ENCODE peak calls at places on chromosomes 11 and 22, in nine cellular contexts. One of them, this sample, is unnamed.

GRCh38 chr11:47437746-47438418 is 11.1 kb downstream of the RAPSN start:
- DNase-seq in IMR-90: no peak
- DNase-seq in psoas muscle: peak; percentile 63
- DNase-seq in adrenal gland: peak; percentile 74
- DNase-seq in lower lobe of right lung: no peak
- DNase-seq in keratinocyte: no peak
- DNase-seq in MM.1S: no peak
- DNase-seq in effector memory CD4-positive, alpha-beta T cell: no peak
- DNase-seq in colonic mucosa: no peak
- DNase-seq in this sample: no peak

GRCh38 chr22:48760481-48761238 is 1067.0 kb downstream of the BRD1 start:
- DNase-seq in lower lobe of right lung: peak; percentile 21
- DNase-seq in MM.1S: no peak
- DNase-seq in effector memory CD4-positive, alpha-beta T cell: no peak
- DNase-seq in colonic mucosa: peak; percentile 9
- DNase-seq in IMR-90: no peak
- DNase-seq in psoas muscle: no peak
- DNase-seq in keratinocyte: no peak
- DNase-seq in adrenal gland: peak; percentile 3
- DNase-seq in this sample: no peak

GRCh38 chr11:74384641-74385040 is 13.6 kb downstream of the PGM2L1 start:
- DNase-seq in colonic mucosa: no peak
- DNase-seq in keratinocyte: no peak
- DNase-seq in lower lobe of right lung: no peak
- DNase-seq in adrenal gland: no peak
- DNase-seq in IMR-90: no peak
- DNase-seq in psoas muscle: no peak
- DNase-seq in MM.1S: no peak
- DNase-seq in effector memory CD4-positive, alpha-beta T cell: no peak
- DNase-seq in this sample: no peak

GRCh38 chr11:60326955-60327354 is at the start of gene MS4A6E:
- DNase-seq in colonic mucosa: no peak
- DNase-seq in adrenal gland: no peak
- DNase-seq in psoas muscle: no peak
- DNase-seq in lower lobe of right lung: no peak
- DNase-seq in effector memory CD4-positive, alpha-beta T cell: no peak
- DNase-seq in IMR-90: no peak
- DNase-seq in MM.1S: no peak
- DNase-seq in keratinocyte: no peak
- DNase-seq in this sample: no peak

GRCh38 chr11:67295846-67296245 is 6.7 kb downstream of the ANKRD13D start:
- DNase-seq in effector memory CD4-positive, alpha-beta T cell: no peak
- DNase-seq in keratinocyte: no peak
- DNase-seq in MM.1S: no peak
- DNase-seq in lower lobe of right lung: no peak
- DNase-seq in colonic mucosa: no peak
- DNase-seq in adrenal gland: no peak
- DNase-seq in psoas muscle: no peak
- DNase-seq in IMR-90: no peak
- DNase-seq in this sample: no peak

GRCh38 chr22:44591146-44591790 is 93.2 kb upstream of the RTL6 start:
- DNase-seq in adrenal gland: no peak
- DNase-seq in keratinocyte: no peak
- DNase-seq in lower lobe of right lung: no peak
- DNase-seq in MM.1S: no peak
- DNase-seq in effector memory CD4-positive, alpha-beta T cell: no peak
- DNase-seq in colonic mucosa: no peak
- DNase-seq in psoas muscle: no peak
- DNase-seq in IMR-90: no peak
- DNase-seq in this sample: no peak

GRCh38 chr22:45170001-45170466 is 6.3 kb downstream of the NUP50 start:
- DNase-seq in MM.1S: peak; percentile 39
- DNase-seq in lower lobe of right lung: no peak
- DNase-seq in effector memory CD4-positive, alpha-beta T cell: no peak
- DNase-seq in keratinocyte: no peak
- DNase-seq in adrenal gland: peak; percentile 65
- DNase-seq in colonic mucosa: no peak
- DNase-seq in IMR-90: peak; percentile 44
- DNase-seq in psoas muscle: no peak
- DNase-seq in this sample: peak; percentile 51

GRCh38 chr11:66541892-66542291 is 4.0 kb downstream of the ZDHHC24 start:
- DNase-seq in colonic mucosa: no peak
- DNase-seq in psoas muscle: no peak
- DNase-seq in adrenal gland: no peak
- DNase-seq in MM.1S: no peak
- DNase-seq in lower lobe of right lung: no peak
- DNase-seq in keratinocyte: no peak
- DNase-seq in IMR-90: no peak
- DNase-seq in effector memory CD4-positive, alpha-beta T cell: no peak
- DNase-seq in this sample: no peak

GRCh38 chr11:135006800-135007199 is 594.8 kb upstream of the B3GAT1 start:
- DNase-seq in IMR-90: no peak
- DNase-seq in adrenal gland: no peak
- DNase-seq in keratinocyte: no peak
- DNase-seq in effector memory CD4-positive, alpha-beta T cell: no peak
- DNase-seq in MM.1S: no peak
- DNase-seq in lower lobe of right lung: no peak
- DNase-seq in psoas muscle: no peak
- DNase-seq in colonic mucosa: no peak
- DNase-seq in this sample: no peak

GRCh38 chr22:23801238-23801821 is 14.6 kb downstream of the SMARCB1 start:
- DNase-seq in lower lobe of right lung: peak; percentile 19
- DNase-seq in MM.1S: no peak
- DNase-seq in IMR-90: no peak
- DNase-seq in colonic mucosa: no peak
- DNase-seq in keratinocyte: no peak
- DNase-seq in adrenal gland: no peak
- DNase-seq in psoas muscle: no peak
- DNase-seq in effector memory CD4-positive, alpha-beta T cell: no peak
- DNase-seq in this sample: no peak

GRCh38 chr11:10654211-10655150 is 39.1 kb downstream of the IRAG1 start:
- DNase-seq in lower lobe of right lung: no peak
- DNase-seq in keratinocyte: no peak
- DNase-seq in IMR-90: peak; percentile 67
- DNase-seq in effector memory CD4-positive, alpha-beta T cell: peak; percentile 11
- DNase-seq in MM.1S: peak; percentile 64
- DNase-seq in colonic mucosa: no peak
- DNase-seq in psoas muscle: no peak
- DNase-seq in adrenal gland: peak; percentile 51
- DNase-seq in this sample: no peak

GRCh38 chr22:28506207-28506606 is 173.4 kb downstream of the TTC28 start:
- DNase-seq in effector memory CD4-positive, alpha-beta T cell: no peak
- DNase-seq in MM.1S: no peak
- DNase-seq in adrenal gland: no peak
- DNase-seq in IMR-90: no peak
- DNase-seq in keratinocyte: no peak
- DNase-seq in lower lobe of right lung: no peak
- DNase-seq in psoas muscle: no peak
- DNase-seq in colonic mucosa: no peak
- DNase-seq in this sample: no peak

GRCh38 chr11:117796456-117797428 is at the start of gene DSCAML1:
- DNase-seq in MM.1S: no peak
- DNase-seq in colonic mucosa: no peak
- DNase-seq in keratinocyte: no peak
- DNase-seq in adrenal gland: no peak
- DNase-seq in lower lobe of right lung: no peak
- DNase-seq in effector memory CD4-positive, alpha-beta T cell: no peak
- DNase-seq in IMR-90: no peak
- DNase-seq in psoas muscle: no peak
- DNase-seq in this sample: peak; percentile 34

GRCh38 chr11:62579252-62579651 is 5.6 kb upstream of the EEF1G start:
- DNase-seq in keratinocyte: no peak
- DNase-seq in colonic mucosa: no peak
- DNase-seq in IMR-90: no peak
- DNase-seq in effector memory CD4-positive, alpha-beta T cell: no peak
- DNase-seq in MM.1S: no peak
- DNase-seq in lower lobe of right lung: no peak
- DNase-seq in psoas muscle: no peak
- DNase-seq in adrenal gland: no peak
- DNase-seq in this sample: no peak

GRCh38 chr11:27465629-27466028 is 7.0 kb downstream of the LGR4 start:
- DNase-seq in lower lobe of right lung: no peak
- DNase-seq in MM.1S: no peak
- DNase-seq in effector memory CD4-positive, alpha-beta T cell: no peak
- DNase-seq in keratinocyte: no peak
- DNase-seq in colonic mucosa: no peak
- DNase-seq in psoas muscle: no peak
- DNase-seq in IMR-90: no peak
- DNase-seq in adrenal gland: no peak
- DNase-seq in this sample: no peak

GRCh38 chr11:27466363-27466762 is 6.2 kb downstream of the LGR4 start:
- DNase-seq in effector memory CD4-positive, alpha-beta T cell: no peak
- DNase-seq in keratinocyte: no peak
- DNase-seq in colonic mucosa: no peak
- DNase-seq in IMR-90: no peak
- DNase-seq in lower lobe of right lung: no peak
- DNase-seq in adrenal gland: no peak
- DNase-seq in MM.1S: no peak
- DNase-seq in psoas muscle: no peak
- DNase-seq in this sample: no peak

GRCh38 chr11:27468209-27468608 is 4.4 kb downstream of the LGR4 start:
- DNase-seq in adrenal gland: no peak
- DNase-seq in keratinocyte: peak; percentile 59
- DNase-seq in colonic mucosa: no peak
- DNase-seq in psoas muscle: no peak
- DNase-seq in IMR-90: peak; percentile 53
- DNase-seq in MM.1S: no peak
- DNase-seq in effector memory CD4-positive, alpha-beta T cell: no peak
- DNase-seq in lower lobe of right lung: no peak
- DNase-seq in this sample: no peak

GRCh38 chr11:27468643-27469332 is 3.8 kb downstream of the LGR4 start:
- DNase-seq in adrenal gland: no peak
- DNase-seq in MM.1S: no peak
- DNase-seq in psoas muscle: no peak
- DNase-seq in effector memory CD4-positive, alpha-beta T cell: no peak
- DNase-seq in IMR-90: peak; percentile 29
- DNase-seq in colonic mucosa: peak; percentile 40
- DNase-seq in lower lobe of right lung: no peak
- DNase-seq in keratinocyte: peak; percentile 73
- DNase-seq in this sample: no peak

GRCh38 chr11:27467181-27467913 is 5.2 kb downstream of the LGR4 start:
- DNase-seq in MM.1S: no peak
- DNase-seq in adrenal gland: no peak
- DNase-seq in psoas muscle: no peak
- DNase-seq in lower lobe of right lung: no peak
- DNase-seq in keratinocyte: no peak
- DNase-seq in IMR-90: no peak
- DNase-seq in colonic mucosa: no peak
- DNase-seq in effector memory CD4-positive, alpha-beta T cell: no peak
- DNase-seq in this sample: no peak
- H3K4me1 ChIP-seq in MM.1S: no peaks in the 10 kb centered on the region
- H3K4me1 ChIP-seq in adrenal gland: peaks cover 71% of the 10 kb centered on the region
- H3K4me1 ChIP-seq in psoas muscle: peaks cover 50% of the 10 kb centered on the region
- H3K4me1 ChIP-seq in lower lobe of right lung: peaks cover 24% of the 10 kb centered on the region
- H3K4me1 ChIP-seq in keratinocyte: peaks cover 74% of the 10 kb centered on the region
- H3K4me1 ChIP-seq in IMR-90: peaks cover 10% of the 10 kb centered on the region
- H3K4me1 ChIP-seq in colonic mucosa: no peaks in the 10 kb centered on the region
- H3K4me1 ChIP-seq in effector memory CD4-positive, alpha-beta T cell: peaks cover 2% of the 10 kb centered on the region
- H3K4me1 ChIP-seq in this sample: peaks cover 6% of the 10 kb centered on the region

DNA sequence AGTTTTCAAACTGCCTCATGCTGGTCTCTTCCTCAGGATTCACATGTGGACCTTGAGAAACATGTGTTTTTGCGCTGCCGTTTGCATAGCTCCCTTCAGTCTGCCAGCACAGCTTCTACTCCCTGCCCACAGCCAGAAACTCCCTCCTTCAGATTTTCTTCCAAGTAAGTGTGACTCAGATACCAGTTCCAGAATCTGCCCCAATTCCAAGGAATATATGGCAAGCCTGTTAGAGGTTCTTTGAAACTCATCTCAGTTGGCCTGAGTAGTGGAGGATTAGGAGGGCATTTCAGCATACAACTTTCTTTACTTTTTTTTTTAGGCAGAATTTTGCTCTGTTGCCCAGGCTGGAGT is 67.1 kb downstream of the SNX19 start:
- DNase-seq in colonic mucosa: no peak
- DNase-seq in adrenal gland: no peak
- DNase-seq in lower lobe of right lung: no peak
- DNase-seq in keratinocyte: no peak
- DNase-seq in IMR-90: peak; percentile 73
- DNase-seq in MM.1S: no peak
- DNase-seq in psoas muscle: no peak
- DNase-seq in effector memory CD4-positive, alpha-beta T cell: no peak
- DNase-seq in this sample: no peak
- H3K4me1 ChIP-seq in colonic mucosa: no peaks in the 10 kb centered on the region
- H3K4me1 ChIP-seq in adrenal gland: no peaks in the 10 kb centered on the region
- H3K4me1 ChIP-seq in lower lobe of right lung: no peaks in the 10 kb centered on the region
- H3K4me1 ChIP-seq in keratinocyte: peaks cover 36% of the 10 kb centered on the region
- H3K4me1 ChIP-seq in IMR-90: peaks cover 17% of the 10 kb centered on the region
- H3K4me1 ChIP-seq in MM.1S: peaks cover 45% of the 10 kb centered on the region
- H3K4me1 ChIP-seq in psoas muscle: no peaks in the 10 kb centered on the region
- H3K4me1 ChIP-seq in effector memory CD4-positive, alpha-beta T cell: no peaks in the 10 kb centered on the region
- H3K4me1 ChIP-seq in this sample: no peaks in the 10 kb centered on the region

DNA sequence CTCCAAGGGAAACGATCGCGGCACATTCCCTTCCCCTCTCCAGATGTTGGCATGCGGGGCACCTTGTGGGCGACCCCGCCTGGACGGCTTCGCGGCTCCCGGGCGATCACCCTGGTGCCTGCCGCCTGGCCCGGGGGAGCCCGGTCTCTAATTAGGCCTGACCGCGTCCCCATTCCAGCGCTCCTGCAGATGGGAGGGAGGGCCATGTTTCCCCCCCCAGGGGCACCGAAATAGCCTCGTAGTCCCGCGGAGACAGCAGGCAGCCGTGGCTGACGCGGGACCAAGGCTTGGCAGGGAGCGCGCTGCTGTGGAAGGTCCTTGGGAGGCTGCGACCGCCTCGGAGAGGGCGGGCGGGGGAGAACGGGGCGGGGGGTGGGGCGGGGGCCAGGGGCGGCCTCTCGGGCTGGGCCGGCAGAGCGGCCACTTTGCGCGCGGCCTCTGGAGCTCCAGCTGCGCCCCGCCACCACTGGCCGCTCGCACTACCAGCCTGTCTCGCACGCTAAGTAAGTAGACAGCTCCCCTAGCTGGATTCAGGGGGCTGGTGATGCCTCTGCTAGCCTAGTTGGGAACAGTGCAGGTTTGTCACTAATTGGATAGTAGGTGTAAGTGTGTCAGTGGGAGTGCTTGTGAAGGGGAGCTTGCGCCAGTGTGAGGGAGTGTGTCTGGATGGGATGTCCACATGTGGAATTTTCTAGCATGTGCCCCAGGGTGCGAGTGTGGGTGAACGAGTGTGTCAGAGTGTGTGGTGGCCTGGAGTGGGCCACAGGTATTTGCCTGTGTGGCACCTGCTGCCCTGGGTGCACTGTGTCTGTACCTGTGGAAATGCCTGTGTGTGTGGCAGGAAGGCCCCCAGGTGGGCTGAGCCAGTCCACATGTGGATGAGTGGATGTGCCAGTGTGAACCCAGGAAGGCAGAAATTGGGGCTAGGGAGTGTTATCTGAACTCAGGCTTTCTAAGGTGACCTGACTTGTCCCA is at the start of gene INSC:
- DNase-seq in colonic mucosa: no peak
- DNase-seq in effector memory CD4-positive, alpha-beta T cell: no peak
- DNase-seq in MM.1S: no peak
- DNase-seq in psoas muscle: no peak
- DNase-seq in adrenal gland: no peak
- DNase-seq in lower lobe of right lung: no peak
- DNase-seq in IMR-90: peak; percentile 8
- DNase-seq in keratinocyte: no peak
- DNase-seq in this sample: no peak
- H3K4me1 ChIP-seq in colonic mucosa: no peaks in the 10 kb centered on the region
- H3K4me1 ChIP-seq in effector memory CD4-positive, alpha-beta T cell: no peaks in the 10 kb centered on the region
- H3K4me1 ChIP-seq in MM.1S: peaks cover 9% of the 10 kb centered on the region
- H3K4me1 ChIP-seq in psoas muscle: peaks cover 5% of the 10 kb centered on the region
- H3K4me1 ChIP-seq in adrenal gland: no peaks in the 10 kb centered on the region
- H3K4me1 ChIP-seq in lower lobe of right lung: no peaks in the 10 kb centered on the region
- H3K4me1 ChIP-seq in IMR-90: peaks cover 9% of the 10 kb centered on the region
- H3K4me1 ChIP-seq in keratinocyte: peaks cover 4% of the 10 kb centered on the region
- H3K4me1 ChIP-seq in this sample: no peaks in the 10 kb centered on the region

GRCh38 chr11:34296412-34296811 is 61.4 kb downstream of the ABTB2 start:
- DNase-seq in effector memory CD4-positive, alpha-beta T cell: no peak
- DNase-seq in colonic mucosa: no peak
- DNase-seq in keratinocyte: no peak
- DNase-seq in MM.1S: no peak
- DNase-seq in lower lobe of right lung: no peak
- DNase-seq in adrenal gland: no peak
- DNase-seq in IMR-90: no peak
- DNase-seq in psoas muscle: no peak
- DNase-seq in this sample: no peak
- H3K4me1 ChIP-seq in effector memory CD4-positive, alpha-beta T cell: no peaks in the 10 kb centered on the region
- H3K4me1 ChIP-seq in colonic mucosa: no peaks in the 10 kb centered on the region
- H3K4me1 ChIP-seq in keratinocyte: no peaks in the 10 kb centered on the region
- H3K4me1 ChIP-seq in MM.1S: no peaks in the 10 kb centered on the region
- H3K4me1 ChIP-seq in lower lobe of right lung: no peaks in the 10 kb centered on the region
- H3K4me1 ChIP-seq in adrenal gland: no peaks in the 10 kb centered on the region
- H3K4me1 ChIP-seq in IMR-90: no peaks in the 10 kb centered on the region
- H3K4me1 ChIP-seq in psoas muscle: peaks cover 23% of the 10 kb centered on the region
- H3K4me1 ChIP-seq in this sample: no peaks in the 10 kb centered on the region

This sample was measured in CD4-positive, alpha-beta memory T cell.